ENCODE peak calls at places on chromosomes 16 and 17, in five cellular contexts. One of them, this sample, is unnamed.

GRCh38 chr17:80793851-80794267 is 197.8 kb upstream of the CHMP6 start:
- DNase-seq in neuronal stem cell: no peak
- DNase-seq in IMR-90: peak; percentile 85
- DNase-seq in H9: no peak
- DNase-seq in mesendoderm: no peak
- DNase-seq in this sample: peak; percentile 72

GRCh38 chr17:67040652-67041051 is 3.7 kb upstream of the CACNG1 start:
- DNase-seq in mesendoderm: no peak
- DNase-seq in H9: no peak
- DNase-seq in neuronal stem cell: no peak
- DNase-seq in IMR-90: no peak
- DNase-seq in this sample: no peak

GRCh38 chr17:39695089-39695474 is 4.8 kb upstream of the ERBB2 start:
- DNase-seq in H9: no peak
- DNase-seq in mesendoderm: no peak
- DNase-seq in IMR-90: no peak
- DNase-seq in neuronal stem cell: no peak
- DNase-seq in this sample: no peak

GRCh38 chr17:75289832-75290337 is 652 bp upstream of the SLC25A19 start:
- DNase-seq in H9: no peak
- DNase-seq in mesendoderm: no peak
- DNase-seq in neuronal stem cell: no peak
- DNase-seq in IMR-90: peak; percentile 60
- DNase-seq in this sample: peak; percentile 72

GRCh38 chr17:62704381-62704971 is 77.0 kb downstream of the MRC2 start:
- DNase-seq in H9: peak; percentile 79
- DNase-seq in IMR-90: peak; percentile 35
- DNase-seq in neuronal stem cell: no peak
- DNase-seq in mesendoderm: peak; percentile 70
- DNase-seq in this sample: peak; percentile 34

GRCh38 chr17:22267019-22267418 is 574.7 kb downstream of the KCNJ18 start:
- DNase-seq in IMR-90: no peak
- DNase-seq in neuronal stem cell: no peak
- DNase-seq in H9: no peak
- DNase-seq in mesendoderm: no peak
- DNase-seq in this sample: no peak

GRCh38 chr16:4016648-4017047 is 99.6 kb downstream of the ADCY9 start:
- DNase-seq in IMR-90: peak; percentile 30
- DNase-seq in H9: no peak
- DNase-seq in neuronal stem cell: no peak
- DNase-seq in mesendoderm: no peak
- DNase-seq in this sample: no peak

GRCh38 chr16:24075929-24076716 is 180.0 kb upstream of the CACNG3 start:
- DNase-seq in IMR-90: no peak
- DNase-seq in H9: peak; percentile 41
- DNase-seq in mesendoderm: peak; percentile 93
- DNase-seq in neuronal stem cell: no peak
- DNase-seq in this sample: no peak

GRCh38 chr16:53896711-53897110 is 192.8 kb downstream of the FTO start:
- DNase-seq in mesendoderm: no peak
- DNase-seq in neuronal stem cell: no peak
- DNase-seq in H9: no peak
- DNase-seq in IMR-90: no peak
- DNase-seq in this sample: no peak

GRCh38 chr16:85679870-85680269 is 8.9 kb downstream of the GINS2 start:
- DNase-seq in H9: no peak
- DNase-seq in neuronal stem cell: no peak
- DNase-seq in mesendoderm: no peak
- DNase-seq in IMR-90: no peak
- DNase-seq in this sample: no peak

GRCh38 chr17:16352303-16352837 is 899 bp downstream of the CENPV start:
- DNase-seq in mesendoderm: peak; percentile 84
- DNase-seq in IMR-90: peak; percentile 30
- DNase-seq in neuronal stem cell: peak; percentile 66
- DNase-seq in H9: peak; percentile 76
- DNase-seq in this sample: peak; percentile 53

GRCh38 chr17:49695698-49696232 is 12.0 kb downstream of the SLC35B1 start:
- DNase-seq in IMR-90: no peak
- DNase-seq in H9: no peak
- DNase-seq in mesendoderm: no peak
- DNase-seq in neuronal stem cell: no peak
- DNase-seq in this sample: no peak

GRCh38 chr17:49696233-49696761 is 11.5 kb downstream of the SLC35B1 start:
- DNase-seq in mesendoderm: no peak
- DNase-seq in neuronal stem cell: no peak
- DNase-seq in H9: no peak
- DNase-seq in IMR-90: peak; percentile 17
- DNase-seq in this sample: no peak

GRCh38 chr17:49698005-49698404 is 9.8 kb downstream of the SLC35B1 start:
- DNase-seq in neuronal stem cell: no peak
- DNase-seq in IMR-90: no peak
- DNase-seq in H9: no peak
- DNase-seq in mesendoderm: no peak
- DNase-seq in this sample: no peak

GRCh38 chr17:49692751-49693150 is 14.9 kb upstream of the SPOP start:
- DNase-seq in neuronal stem cell: no peak
- DNase-seq in mesendoderm: no peak
- DNase-seq in H9: no peak
- DNase-seq in IMR-90: no peak
- DNase-seq in this sample: no peak

GRCh38 chr17:49694847-49695697 is 12.7 kb downstream of the SLC35B1 start:
- DNase-seq in IMR-90: no peak
- DNase-seq in mesendoderm: no peak
- DNase-seq in neuronal stem cell: peak; percentile 57
- DNase-seq in H9: peak; percentile 62
- DNase-seq in this sample: peak; percentile 35
- H3K4me2 ChIP-seq in IMR-90: no peak overlapping the region
- H3K4me2 ChIP-seq in mesendoderm: no peak overlapping the region
- H3K4me2 ChIP-seq in neuronal stem cell: no peak overlapping the region
- H3K4me2 ChIP-seq in H9: peak overlapping the region; percentile 1
- H3K4me2 ChIP-seq in this sample: no peak overlapping the region

GRCh38 chr17:43547659-43548256 is 1.6 kb upstream of the ETV4 start:
- DNase-seq in IMR-90: no peak
- DNase-seq in neuronal stem cell: no peak
- DNase-seq in mesendoderm: no peak
- DNase-seq in H9: no peak
- DNase-seq in this sample: no peak

GRCh38 chr17:43547189-43547550 is 1.0 kb upstream of the ETV4 start:
- DNase-seq in IMR-90: no peak
- DNase-seq in H9: peak; percentile 26
- DNase-seq in mesendoderm: no peak
- DNase-seq in neuronal stem cell: no peak
- DNase-seq in this sample: no peak

GRCh38 chr17:43550754-43551153 is 4.6 kb upstream of the ETV4 start:
- DNase-seq in IMR-90: no peak
- DNase-seq in H9: no peak
- DNase-seq in neuronal stem cell: no peak
- DNase-seq in mesendoderm: no peak
- DNase-seq in this sample: no peak

GRCh38 chr17:43548689-43549379 is 2.7 kb upstream of the ETV4 start:
- DNase-seq in mesendoderm: no peak
- DNase-seq in IMR-90: no peak
- DNase-seq in H9: no peak
- DNase-seq in neuronal stem cell: no peak
- DNase-seq in this sample: no peak

DNA sequence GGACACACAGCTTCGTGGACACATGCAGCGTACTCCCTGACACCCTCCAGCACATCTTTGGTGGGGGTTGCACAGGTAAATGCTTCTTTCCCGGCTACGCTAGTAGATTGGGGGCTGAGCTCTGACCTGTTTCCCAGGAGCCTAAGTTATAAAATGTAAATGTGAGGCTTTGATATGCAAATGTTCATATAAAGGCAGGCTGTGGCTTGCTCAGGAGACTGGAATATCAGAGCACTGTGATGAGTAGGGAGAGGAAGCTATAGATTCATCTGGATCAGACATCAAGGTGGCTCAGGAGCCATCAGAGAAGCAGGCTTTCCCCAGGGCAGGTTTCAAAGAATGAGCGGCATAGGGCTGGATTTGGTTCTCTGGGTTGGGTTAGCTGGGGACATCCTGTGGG is 3.4 kb upstream of the ETV4 start:
- DNase-seq in mesendoderm: no peak
- DNase-seq in H9: peak; percentile 33
- DNase-seq in neuronal stem cell: no peak
- DNase-seq in IMR-90: no peak
- DNase-seq in this sample: no peak
- H2BK120ac ChIP-seq in mesendoderm: no peak overlapping the region
- H2BK120ac ChIP-seq in H9: no peak overlapping the region
- H2BK120ac ChIP-seq in neuronal stem cell: no peak overlapping the region
- H2BK120ac ChIP-seq in IMR-90: no peak overlapping the region
- H2BK120ac ChIP-seq in this sample: no peak overlapping the region

GRCh38 chr17:10616502-10617119 is 40.5 kb downstream of the MYH3 start:
- DNase-seq in mesendoderm: peak; percentile 93
- DNase-seq in IMR-90: peak; percentile 61
- DNase-seq in neuronal stem cell: peak; percentile 80
- DNase-seq in H9: peak; percentile 96
- DNase-seq in this sample: peak; percentile 75

GRCh38 chr17:10610821-10611323 is 46.2 kb downstream of the MYH3 start:
- DNase-seq in mesendoderm: no peak
- DNase-seq in H9: no peak
- DNase-seq in neuronal stem cell: no peak
- DNase-seq in IMR-90: no peak
- DNase-seq in this sample: no peak

GRCh38 chr17:10614536-10615155 is 42.5 kb downstream of the MYH3 start:
- DNase-seq in H9: peak; percentile 86
- DNase-seq in IMR-90: peak; percentile 51
- DNase-seq in neuronal stem cell: peak; percentile 64
- DNase-seq in mesendoderm: peak; percentile 79
- DNase-seq in this sample: peak; percentile 68

GRCh38 chr17:10613775-10614513 is 43.2 kb downstream of the MYH3 start:
- DNase-seq in neuronal stem cell: no peak
- DNase-seq in mesendoderm: no peak
- DNase-seq in H9: no peak
- DNase-seq in IMR-90: peak; percentile 13
- DNase-seq in this sample: no peak

DNA sequence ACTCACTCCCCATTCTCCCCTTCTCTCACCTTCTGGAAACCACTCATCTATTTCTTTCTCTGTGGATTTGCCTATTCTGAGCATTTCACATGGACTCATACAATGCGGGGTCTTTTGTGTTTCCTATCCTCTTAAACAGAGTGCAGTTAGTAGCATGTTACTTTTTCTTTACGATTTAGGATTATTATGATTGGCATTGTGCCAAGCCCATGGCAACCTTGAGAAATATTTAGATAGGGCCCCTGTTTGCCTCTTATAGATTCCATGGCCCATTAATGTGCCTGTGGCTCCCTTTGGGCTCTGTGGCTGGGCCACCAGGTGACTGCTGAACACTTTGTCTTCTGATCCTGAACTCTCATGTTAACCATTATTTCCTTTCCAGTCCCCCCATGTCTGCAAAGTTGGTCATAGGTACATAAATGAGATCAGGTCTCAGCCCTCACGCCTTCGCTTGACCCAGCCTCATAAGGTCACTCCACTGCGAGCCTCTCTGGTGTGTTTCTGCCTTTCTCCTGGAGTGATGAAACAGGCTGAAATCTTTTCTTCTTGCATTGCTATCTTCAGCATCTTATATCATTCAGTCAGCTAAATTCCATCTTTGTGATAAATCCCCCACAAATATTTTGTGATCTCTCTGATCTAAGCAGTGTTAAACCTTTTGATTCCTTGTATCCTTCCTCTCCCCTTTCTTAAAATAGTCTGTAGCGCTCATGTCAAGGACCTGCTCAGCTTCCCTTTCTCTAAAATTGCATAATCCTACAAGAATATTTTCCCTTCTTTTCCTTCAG is 44.0 kb downstream of the MYH3 start:
- DNase-seq in mesendoderm: peak; percentile 26
- DNase-seq in neuronal stem cell: no peak
- DNase-seq in IMR-90: peak; percentile 45
- DNase-seq in H9: no peak
- DNase-seq in this sample: peak; percentile 27
- H3K4me2 ChIP-seq in mesendoderm: no peak overlapping the region
- H3K4me2 ChIP-seq in neuronal stem cell: no peak overlapping the region
- H3K4me2 ChIP-seq in IMR-90: no peak overlapping the region
- H3K4me2 ChIP-seq in H9: no peak overlapping the region
- H3K4me2 ChIP-seq in this sample: no peak overlapping the region

DNA sequence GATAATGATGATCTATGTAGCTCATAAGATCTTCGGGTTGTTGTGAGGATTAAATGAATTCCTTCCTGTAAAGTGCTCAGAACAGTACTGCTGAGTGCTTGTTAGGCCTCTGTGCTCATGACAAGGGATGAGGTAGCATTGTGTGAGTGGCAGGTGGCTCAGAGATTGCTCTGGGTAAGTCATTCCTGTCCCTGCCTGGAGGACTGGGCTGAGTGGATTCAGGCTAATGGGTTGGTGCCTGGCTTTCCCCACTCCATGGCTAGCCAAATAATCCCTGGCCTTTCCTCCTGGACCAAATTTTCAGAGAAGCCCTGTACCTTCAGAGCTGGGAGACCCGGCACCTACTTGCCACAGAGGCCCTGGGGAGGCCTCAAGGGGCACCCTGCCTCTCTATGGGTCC is 1.3 kb upstream of the CCDC92B start:
- DNase-seq in H9: no peak
- DNase-seq in mesendoderm: no peak
- DNase-seq in IMR-90: no peak
- DNase-seq in neuronal stem cell: no peak
- DNase-seq in this sample: no peak
- H2BK120ac ChIP-seq in H9: no peak overlapping the region
- H2BK120ac ChIP-seq in mesendoderm: no peak overlapping the region
- H2BK120ac ChIP-seq in IMR-90: no peak overlapping the region
- H2BK120ac ChIP-seq in neuronal stem cell: no peak overlapping the region
- H2BK120ac ChIP-seq in this sample: no peak overlapping the region

GRCh38 chr17:72118588-72119279 is 2.1 kb upstream of the SOX9 start:
- DNase-seq in mesendoderm: peak; percentile 81
- DNase-seq in H9: peak; percentile 84
- DNase-seq in IMR-90: peak; percentile 88
- DNase-seq in neuronal stem cell: peak; percentile 86
- DNase-seq in this sample: peak; percentile 85

GRCh38 chr17:72116692-72117469 is 3.9 kb upstream of the SOX9 start:
- DNase-seq in mesendoderm: no peak
- DNase-seq in IMR-90: peak; percentile 30
- DNase-seq in H9: no peak
- DNase-seq in neuronal stem cell: no peak
- DNase-seq in this sample: peak; percentile 51

GRCh38 chr17:72117470-72117747 is 3.4 kb upstream of the SOX9 start:
- DNase-seq in neuronal stem cell: no peak
- DNase-seq in IMR-90: no peak
- DNase-seq in H9: no peak
- DNase-seq in mesendoderm: no peak
- DNase-seq in this sample: no peak

GRCh38 chr17:72119280-72119962 is 1.4 kb upstream of the SOX9 start:
- DNase-seq in neuronal stem cell: no peak
- DNase-seq in mesendoderm: no peak
- DNase-seq in H9: no peak
- DNase-seq in IMR-90: no peak
- DNase-seq in this sample: no peak

GRCh38 chr17:72117748-72118587 is 2.9 kb upstream of the SOX9 start:
- DNase-seq in IMR-90: no peak
- DNase-seq in H9: peak; percentile 69
- DNase-seq in neuronal stem cell: no peak
- DNase-seq in mesendoderm: no peak
- DNase-seq in this sample: peak; percentile 36
- H3K4me2 ChIP-seq in IMR-90: peak overlapping the region; percentile 91
- H3K4me2 ChIP-seq in H9: peak overlapping the region; percentile 62
- H3K4me2 ChIP-seq in neuronal stem cell: peak overlapping the region; percentile 98
- H3K4me2 ChIP-seq in mesendoderm: peak overlapping the region; percentile 43
- H3K4me2 ChIP-seq in this sample: peak overlapping the region; percentile 76

This sample was measured in mesenchymal stem cell.